ENCODE peak calls at places on chromosomes 6 and 20, in seven cellular contexts. N, U, K, S, T, M and P are unnamed samples.

GRCh38 chr20:48717095-48717958 is 110.5 kb downstream of the PREX1 start:
- DNase-seq in N (no peak), U (no peak), K (no peak), S (no peak), T (no peak), M (no peak), P (no peak)

GRCh38 chr6:7784706-7785105 is 58.8 kb downstream of the BMP6 start:
- DNase-seq in N (no peak), U (no peak), K (no peak), S (no peak), T (no peak), M (no peak), P (no peak)

GRCh38 chr6:159966981-159967380 is 1.9 kb upstream of the IGF2R start:
- DNase-seq in N (no peak), U (no peak), K (no peak), S (no peak), T (no peak), M (no peak), P (no peak)

GRCh38 chr20:19531446-19531845 is 226.6 kb upstream of the RIN2 start:
- DNase-seq in N (no peak), U (no peak), K (no peak), S (no peak), T (no peak), M (no peak), P (no peak)

GRCh38 chr6:87501809-87502572 is 29.2 kb downstream of the SLC35A1 start:
- DNase-seq in N (no peak), U (no peak), K (no peak), S (no peak), T (no peak), M (no peak), P (no peak)

GRCh38 chr6:65637289-65638046 is 69.6 kb downstream of the EYS start:
- DNase-seq in N (no peak), U (no peak), K (no peak), S (no peak), T (no peak), M (no peak), P (no peak)

GRCh38 chr20:33773412-33774089 is 37.6 kb upstream of the CHMP4B start:
- DNase-seq in N (no peak), U (no peak), K (no peak), S (no peak), T (no peak), M (no peak), P (no peak)

GRCh38 chr6:19983374-19983773 is 146.2 kb downstream of the ID4 start:
- DNase-seq in N (no peak), U (no peak), K (no peak), S (no peak), T (no peak), M (no peak), P (no peak)

GRCh38 chr6:130780137-130780536 is 47.1 kb upstream of the SMLR1 start:
- DNase-seq in N (no peak), U (no peak), K (no peak), S (no peak), T (peak), M (no peak), P (no peak)

GRCh38 chr6:3744211-3744900 is 7.2 kb downstream of the PXDC1 start:
- DNase-seq in N (no peak), U (no peak), K (no peak), S (no peak), T (no peak), M (no peak), P (no peak)